ENCODE peak calls at places on chromosomes 1 and 21, in ten cellular contexts. K is CD8-positive, alpha-beta T cell; O is left ventricle myocardium inferior; Z is tibial nerve; N is neural progenitor cell; U is lung; W is endothelial cell of umbilical vein; R is heart left ventricle; A is lower lobe of right lung; M is OCI-LY7. P is an unnamed sample.

GRCh38 chr1:66351913-66352312 is 182.0 kb upstream of the SGIP1 start:
- DNase-seq in N (no peak), W (no peak), O (no peak), K (no peak), M (no peak), A (no peak), Z (no peak), R (no peak), U (no peak), P (peak; percentile 78)

GRCh38 chr1:11013160-11013531 is 692 bp downstream of the TARDBP start:
- DNase-seq in M (no peak), N (no peak), K (no peak), W (no peak), U (no peak), O (no peak), Z (no peak), A (no peak), R (no peak), P (no peak)

GRCh38 chr1:205250699-205251098 is 23.0 kb downstream of the TMCC2 start:
- DNase-seq in O (no peak), K (no peak), R (no peak), U (no peak), W (no peak), Z (no peak), N (no peak), M (no peak), A (no peak), P (no peak)

GRCh38 chr1:10980094-10980577 is 32.3 kb upstream of the TARDBP start:
- DNase-seq in K (no peak), O (peak; percentile 75), N (peak; percentile 97), M (no peak), R (peak; percentile 76), W (no peak), Z (peak; percentile 61), U (peak; percentile 82), A (peak; percentile 86), P (no peak)

GRCh38 chr1:219188331-219188803 is 14.7 kb downstream of the LYPLAL1 start:
- DNase-seq in N (no peak), K (no peak), R (no peak), A (no peak), U (no peak), M (no peak), W (peak; percentile 57), O (no peak), Z (no peak), P (no peak)

GRCh38 chr1:206508956-206509355 is 1.6 kb downstream of the RASSF5 start:
- DNase-seq in R (no peak), O (no peak), K (no peak), A (no peak), Z (no peak), M (no peak), N (no peak), W (no peak), U (no peak), P (no peak)

GRCh38 chr21:28903448-28903847 is 89.2 kb downstream of the LTN1 start:
- DNase-seq in A (no peak), W (no peak), N (no peak), M (no peak), Z (no peak), K (no peak), U (no peak), O (no peak), R (no peak), P (no peak)

GRCh38 chr1:164914208-164914607 is 355.2 kb downstream of the PBX1 start:
- DNase-seq in R (no peak), W (peak; percentile 14), M (no peak), A (no peak), O (no peak), Z (no peak), U (no peak), K (no peak), N (no peak), P (no peak)

GRCh38 chr1:7406641-7407546 is 364.2 kb upstream of the VAMP3 start:
- DNase-seq in W (no peak), A (no peak), U (no peak), R (no peak), N (no peak), O (no peak), M (peak; percentile 34), Z (no peak), K (peak; percentile 42), P (no peak)

GRCh38 chr1:24221246-24221645 is 34.2 kb upstream of the IFNLR1 start:
- DNase-seq in O (no peak), N (no peak), Z (no peak), R (no peak), U (no peak), M (no peak), A (no peak), W (no peak), K (no peak), P (no peak)

GRCh38 chr1:92992066-92992465 is 30.8 kb upstream of the DIPK1A start:
- DNase-seq in O (no peak), A (no peak), U (no peak), W (no peak), Z (no peak), K (no peak), R (no peak), N (no peak), M (no peak), P (no peak)

GRCh38 chr1:63320024-63320799 is 2.2 kb upstream of the FOXD3 start:
- DNase-seq in W (no peak), U (no peak), A (no peak), N (peak; percentile 61), M (no peak), R (no peak), O (no peak), K (no peak), Z (no peak), P (no peak)

GRCh38 chr1:47510282-47510811 is 72.5 kb downstream of the FOXD2 start:
- DNase-seq in W (no peak), A (no peak), K (no peak), O (no peak), N (no peak), M (no peak), U (no peak), Z (no peak), R (no peak), P (no peak)

GRCh38 chr1:208233546-208233945 is 10.6 kb downstream of the PLXNA2 start:
- DNase-seq in U (peak; percentile 80), N (peak; percentile 88), K (no peak), W (peak; percentile 54), R (no peak), A (peak; percentile 83), M (no peak), Z (no peak), O (no peak), P (no peak)

GRCh38 chr1:208232639-208233038 is 11.5 kb downstream of the PLXNA2 start:
- DNase-seq in A (no peak), Z (no peak), R (no peak), W (no peak), K (no peak), U (no peak), N (no peak), O (no peak), M (no peak), P (no peak)

GRCh38 chr1:208230668-208231529 is 13.3 kb downstream of the PLXNA2 start:
- DNase-seq in N (no peak), M (no peak), O (no peak), U (peak; percentile 79), Z (no peak), R (no peak), K (no peak), A (peak; percentile 73), W (no peak), P (no peak)

GRCh38 chr1:208233978-208234377 is 10.2 kb downstream of the PLXNA2 start:
- DNase-seq in K (no peak), W (no peak), Z (no peak), O (no peak), R (no peak), M (no peak), U (no peak), A (no peak), N (no peak), P (no peak)

GRCh38 chr1:208231929-208232360 is 12.2 kb downstream of the PLXNA2 start:
- DNase-seq in A (no peak), U (no peak), M (no peak), Z (no peak), K (no peak), N (peak; percentile 31), W (peak; percentile 58), R (no peak), O (no peak), P (no peak)
- H3K4me1 ChIP-seq in A (peaks cover 100% of the 10 kb centered on the region), U (peaks cover 15% of the 10 kb centered on the region), M (peaks cover 4% of the 10 kb centered on the region), Z (peaks cover 17% of the 10 kb centered on the region), K (peaks cover 15% of the 10 kb centered on the region), N (peaks cover 51% of the 10 kb centered on the region), W (peaks cover 69% of the 10 kb centered on the region), R (peaks cover 78% of the 10 kb centered on the region), O (peaks cover 96% of the 10 kb centered on the region), P (peaks cover 11% of the 10 kb centered on the region)

GRCh38 chr1:156151093-156151688 is 2.2 kb upstream of the SEMA4A start:
- DNase-seq in W (no peak), U (no peak), M (peak; percentile 73), N (no peak), R (no peak), O (no peak), A (no peak), Z (no peak), K (no peak), P (no peak)
- H3K4me1 ChIP-seq in W (peaks cover 22% of the 10 kb centered on the region), U (no peaks in the 10 kb centered on the region), M (peaks cover 79% of the 10 kb centered on the region), N (peaks cover 36% of the 10 kb centered on the region), R (peaks cover 8% of the 10 kb centered on the region), O (peaks cover 10% of the 10 kb centered on the region), A (peaks cover 45% of the 10 kb centered on the region), Z (peaks cover 19% of the 10 kb centered on the region), K (peaks cover 17% of the 10 kb centered on the region), P (peaks cover 5% of the 10 kb centered on the region)

GRCh38 chr1:40717065-40717464 is 25.6 kb downstream of the NFYC start:
- DNase-seq in N (no peak), Z (no peak), M (no peak), R (no peak), A (no peak), K (no peak), O (no peak), U (no peak), W (no peak), P (no peak)
- H3K4me1 ChIP-seq in N (peaks cover 1% of the 10 kb centered on the region), Z (peaks cover 3% of the 10 kb centered on the region), M (peaks cover 21% of the 10 kb centered on the region), R (peaks cover 59% of the 10 kb centered on the region), A (peaks cover 61% of the 10 kb centered on the region), K (peaks cover 17% of the 10 kb centered on the region), O (peaks cover 100% of the 10 kb centered on the region), U (peaks cover 48% of the 10 kb centered on the region), W (peaks cover 12% of the 10 kb centered on the region), P (peaks cover 25% of the 10 kb centered on the region)

GRCh38 chr21:42527489-42528158 is 14.0 kb downstream of the SLC37A1 start:
- DNase-seq in K (peak; percentile 70), O (no peak), M (peak; percentile 78), A (no peak), Z (no peak), U (no peak), R (no peak), N (no peak), W (no peak), P (peak; percentile 81)

GRCh38 chr21:42525676-42526378 is 12.2 kb downstream of the SLC37A1 start:
- DNase-seq in O (no peak), K (no peak), A (no peak), R (no peak), U (no peak), N (no peak), Z (no peak), W (no peak), M (no peak), P (no peak)

GRCh38 chr21:42526379-42526727 is 12.7 kb downstream of the SLC37A1 start:
- DNase-seq in O (peak; percentile 39), R (peak; percentile 46), W (no peak), A (no peak), U (no peak), Z (no peak), N (no peak), K (no peak), M (no peak), P (no peak)

GRCh38 chr21:42525228-42525604 is 11.6 kb downstream of the SLC37A1 start:
- DNase-seq in K (no peak), A (no peak), U (no peak), Z (no peak), N (peak; percentile 54), W (no peak), O (no peak), M (peak; percentile 40), R (no peak), P (no peak)

GRCh38 chr21:42527127-42527488 is 13.5 kb downstream of the SLC37A1 start:
- DNase-seq in W (no peak), K (no peak), R (no peak), Z (no peak), M (no peak), N (no peak), A (no peak), O (no peak), U (no peak), P (no peak)
- H3K4me1 ChIP-seq in W (no peaks in the 10 kb centered on the region), K (peaks cover 48% of the 10 kb centered on the region), R (peaks cover 47% of the 10 kb centered on the region), Z (peaks cover 33% of the 10 kb centered on the region), M (peaks cover 89% of the 10 kb centered on the region), N (peaks cover 45% of the 10 kb centered on the region), A (peaks cover 78% of the 10 kb centered on the region), O (peaks cover 47% of the 10 kb centered on the region), U (peaks cover 4% of the 10 kb centered on the region), P (peaks cover 32% of the 10 kb centered on the region)

P was measured in CD4-positive, alpha-beta memory T cell.